ENCODE peak calls at places on chromosome 9, in four cellular contexts. T is body of pancreas, P is lower lobe of right lung, G is heart left ventricle. S is an unnamed sample.
A peak's percentile ranks its signal among the peaks of the same experiment; 100 is the strongest.

GRCh38 chr9:18442629-18443491 is 31.1 kb upstream of the ADAMTSL1 start:
- DNase-seq in T (peak; percentile 71), P (peak; percentile 57), G (peak; percentile 81), S (peak; percentile 11)

GRCh38 chr9:79195904-79196303 is 375.9 kb upstream of the TLE4 start:
- DNase-seq in T (no peak), P (no peak), G (no peak), S (no peak)

GRCh38 chr9:2676466-2676865 is 40.8 kb upstream of the KCNV2 start:
- DNase-seq in T (no peak), P (no peak), G (no peak), S (no peak)

GRCh38 chr9:14314424-14314928 is 535 bp upstream of the NFIB start:
- DNase-seq in T (peak; percentile 83), P (peak; percentile 77), G (peak; percentile 83), S (no peak)

GRCh38 chr9:133369419-133369818 is 6.4 kb downstream of the SURF4 start:
- DNase-seq in T (no peak), P (no peak), G (no peak), S (no peak)

GRCh38 chr9:69584746-69585145 is 87.4 kb downstream of the APBA1 start:
- DNase-seq in T (no peak), P (no peak), G (no peak), S (no peak)

GRCh38 chr9:84216151-84216550 is 124.4 kb downstream of the SLC28A3 start:
- DNase-seq in T (no peak), P (no peak), G (no peak), S (no peak)

GRCh38 chr9:86945868-86946711 is 1.2 kb downstream of the GAS1 start:
- DNase-seq in T (peak; percentile 80), P (peak; percentile 68), G (peak; percentile 82), S (peak; percentile 58)

GRCh38 chr9:134372621-134373267 is 46.5 kb downstream of the RXRA start:
- DNase-seq in T (no peak), P (peak; percentile 94), G (peak; percentile 77), S (no peak)

GRCh38 chr9:73152953-73153352 is 1.3 kb downstream of the ANXA1 start:
- DNase-seq in T (no peak), P (no peak), G (no peak), S (no peak)

GRCh38 chr9:128689820-128690683 is 1.0 kb downstream of the SET start:
- DNase-seq in T (peak; percentile 42), P (peak; percentile 51), G (peak; percentile 56), S (peak; percentile 57)

GRCh38 chr9:129225815-129226214 is 47.8 kb upstream of the IER5L start:
- DNase-seq in T (peak; percentile 31), P (peak; percentile 57), G (peak; percentile 88), S (no peak)

GRCh38 chr9:72092820-72093219 is 32.4 kb upstream of the C9orf57 start:
- DNase-seq in T (peak; percentile 52), P (no peak), G (no peak), S (no peak)

GRCh38 chr9:108743901-108744371 is 111.8 kb downstream of the ACTL7B start:
- DNase-seq in T (no peak), P (no peak), G (no peak), S (no peak)

GRCh38 chr9:87708989-87709706 is 16.8 kb upstream of the CTSL start:
- DNase-seq in T (no peak), P (no peak), G (no peak), S (no peak)

GRCh38 chr9:113538131-113538530 is 74.6 kb downstream of the RGS3 start:
- DNase-seq in T (no peak), P (no peak), G (no peak), S (no peak)

GRCh38 chr9:9214052-9214451 is 1398.8 kb downstream of the PTPRD start:
- DNase-seq in T (no peak), P (no peak), G (no peak), S (no peak)

GRCh38 chr9:123437201-123437600 is 81.2 kb downstream of the CRB2 start:
- DNase-seq in T (no peak), P (no peak), G (no peak), S (no peak)

GRCh38 chr9:69996947-69997346 is 46.7 kb upstream of the MAMDC2 start:
- DNase-seq in T (no peak), P (no peak), G (no peak), S (no peak)

GRCh38 chr9:115635680-115636383 is 517.8 kb upstream of the PAPPA start:
- DNase-seq in T (no peak), P (no peak), G (no peak), S (no peak)

GRCh38 chr9:27726244-27727141 is 153.2 kb upstream of the C9orf72 start:
- DNase-seq in T (peak; percentile 61), P (no peak), G (peak; percentile 45), S (no peak)

GRCh38 chr9:89723696-89724095 is 118.9 kb downstream of the GADD45G start:
- DNase-seq in T (no peak), P (no peak), G (no peak), S (no peak)

GRCh38 chr9:37624073-37624472 is 26.7 kb upstream of the FRMPD1 start:
- DNase-seq in T (no peak), P (no peak), G (no peak), S (no peak)

GRCh38 chr9:116323571-116323970 is 170.0 kb downstream of the PAPPA start:
- DNase-seq in T (no peak), P (no peak), G (no peak), S (no peak)

GRCh38 chr9:87613265-87614111 is 112.4 kb upstream of the CTSL start:
- DNase-seq in T (no peak), P (no peak), G (no peak), S (no peak)

GRCh38 chr9:35763803-35764202 is 9.7 kb upstream of the MSMP start:
- DNase-seq in T (no peak), P (no peak), G (no peak), S (no peak)

GRCh38 chr9:35689601-35690446 is at the start of gene TPM2:
- DNase-seq in T (peak; percentile 31), P (peak; percentile 56), G (peak; percentile 89), S (no peak)

GRCh38 chr9:18861599-18862546 is 171.1 kb downstream of the SAXO1 start:
- DNase-seq in T (no peak), P (no peak), G (peak; percentile 54), S (no peak)

GRCh38 chr9:14423816-14424261 is 109.9 kb upstream of the NFIB start:
- DNase-seq in T (no peak), P (no peak), G (no peak), S (no peak)

GRCh38 chr9:122125891-122126331 is 32.8 kb upstream of the TTLL11 start:
- DNase-seq in T (no peak), P (no peak), G (no peak), S (no peak)

GRCh38 chr9:88538311-88539085 is 3.5 kb downstream of the NXNL2 start:
- DNase-seq in T (no peak), P (no peak), G (no peak), S (no peak)

GRCh38 chr9:68489636-68490035 is 51.0 kb downstream of the TMEM252 start:
- DNase-seq in T (no peak), P (no peak), G (no peak), S (no peak)

GRCh38 chr9:125147401-125147951 is 4.1 kb upstream of the SCAI start:
- DNase-seq in T (no peak), P (no peak), G (no peak), S (no peak)

GRCh38 chr9:88766778-88767503 is 224.3 kb upstream of the S1PR3 start:
- DNase-seq in T (no peak), P (no peak), G (no peak), S (no peak)

GRCh38 chr9:1055156-1055555 is 5.0 kb downstream of the DMRT2 start:
- DNase-seq in T (no peak), P (no peak), G (no peak), S (no peak)

GRCh38 chr9:1058826-1059225 is 8.7 kb downstream of the DMRT2 start:
- DNase-seq in T (no peak), P (no peak), G (no peak), S (no peak)

GRCh38 chr9:1052908-1053590 is 2.9 kb downstream of the DMRT2 start:
- DNase-seq in T (no peak), P (no peak), G (no peak), S (no peak)

GRCh38 chr9:1053848-1054365 is 3.8 kb downstream of the DMRT2 start:
- DNase-seq in T (no peak), P (no peak), G (no peak), S (no peak)

GRCh38 chr9:1057910-1058309 is 7.8 kb downstream of the DMRT2 start:
- DNase-seq in T (no peak), P (no peak), G (no peak), S (no peak)
- H3K9me3 ChIP-seq in T (no peaks in the 10 kb centered on the region), P (no peaks in the 10 kb centered on the region), G (no peaks in the 10 kb centered on the region), S (no peaks in the 10 kb centered on the region)

GRCh38 chr9:138119202-138120027 is 241.8 kb downstream of the CACNA1B start:
- DNase-seq in T (no peak), P (no peak), G (no peak), S (no peak)

GRCh38 chr9:138120072-138120471 is 242.5 kb downstream of the CACNA1B start:
- DNase-seq in T (no peak), P (no peak), G (no peak), S (no peak)

GRCh38 chr9:138117836-138118235 is 240.3 kb downstream of the CACNA1B start:
- DNase-seq in T (no peak), P (no peak), G (no peak), S (no peak)

GRCh38 chr9:138117101-138117750 is 239.6 kb downstream of the CACNA1B start:
- DNase-seq in T (no peak), P (no peak), G (no peak), S (no peak)

DNA sequence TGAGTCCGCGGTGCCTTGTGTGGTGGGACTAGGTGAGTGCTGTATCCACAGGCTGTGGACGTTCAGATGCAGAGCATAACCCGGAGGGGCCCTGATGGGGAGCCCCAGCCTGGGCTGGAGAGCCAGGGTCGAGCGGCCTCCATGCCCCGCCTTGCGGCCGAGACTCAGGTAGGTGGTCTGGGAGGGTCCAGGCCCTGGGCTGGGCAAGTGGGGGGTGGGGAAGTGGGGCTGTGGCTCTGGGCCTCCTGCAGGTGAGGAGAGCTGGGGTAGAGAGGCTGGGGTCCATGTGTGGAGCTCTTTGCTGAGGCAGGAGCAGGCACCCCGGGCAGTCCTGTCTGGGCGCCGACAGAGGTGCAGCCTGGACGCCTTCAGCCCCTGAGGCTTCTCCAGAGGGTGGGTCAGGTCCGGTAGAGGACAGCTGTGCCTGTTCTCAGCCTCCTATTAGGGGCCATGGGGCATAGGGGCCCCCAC is 241.1 kb downstream of the CACNA1B start:
- DNase-seq in T (no peak), P (no peak), G (no peak), S (no peak)
- H3K9me3 ChIP-seq in T (no peaks in the 10 kb centered on the region), P (no peaks in the 10 kb centered on the region), G (no peaks in the 10 kb centered on the region), S (no peaks in the 10 kb centered on the region)

GRCh38 chr9:105244274-105244995 is at the start of gene SLC44A1:
- DNase-seq in T (peak; percentile 97), P (peak; percentile 98), G (peak; percentile 99), S (peak; percentile 87)
- H3K9me3 ChIP-seq in T (no peaks in the 10 kb centered on the region), P (no peaks in the 10 kb centered on the region), G (no peaks in the 10 kb centered on the region), S (no peaks in the 10 kb centered on the region)

GRCh38 chr9:135650408-135650807 is 11.1 kb upstream of the GLT6D1 start:
- DNase-seq in T (no peak), P (no peak), G (no peak), S (no peak)
- H3K9me3 ChIP-seq in T (no peaks in the 10 kb centered on the region), P (peaks cover 28% of the 10 kb centered on the region), G (peaks cover 22% of the 10 kb centered on the region), S (peaks cover 9% of the 10 kb centered on the region)

GRCh38 chr9:12091865-12092527 is 601.2 kb upstream of the TYRP1 start:
- DNase-seq in T (no peak), P (no peak), G (no peak), S (no peak)
- H3K9me3 ChIP-seq in T (no peaks in the 10 kb centered on the region), P (no peaks in the 10 kb centered on the region), G (no peaks in the 10 kb centered on the region), S (peaks cover 3% of the 10 kb centered on the region)